ENCODE peak calls at places on chromosome 21, in ten cellular contexts. B is heart left ventricle, T is HS-27A, U is nephron progenitor cell, V is kidney epithelial cell, P is NCI-H1105 treated with DMSO at 0.1 percent for 48 hours, S is NCI-H1092 treated with DMSO at 0.1 percent for 48 hours, J is M059J, Q is cardiac fibroblast, A is sciatic nerve. F is an unnamed sample.

GRCh38 chr21:14306143-14306907 is 76.6 kb downstream of the HSPA13 start:
- DNase-seq in V (no peak), P (peak), J (peak), B (no peak), A (no peak), U (no peak), T (no peak), Q (peak), S (no peak), F (no peak)

GRCh38 chr21:21968810-21969588 is 970.8 kb downstream of the NCAM2 start:
- DNase-seq in U (no peak), Q (no peak), S (no peak), P (no peak), T (no peak), A (no peak), V (no peak), J (peak), B (no peak), F (no peak)

GRCh38 chr21:42581676-42582371 is 68.2 kb downstream of the SLC37A1 start:
- DNase-seq in P (no peak), T (no peak), S (no peak), J (no peak), V (no peak), B (peak), U (no peak), Q (no peak), A (peak), F (no peak)

GRCh38 chr21:45830221-45830640 is 151.3 kb upstream of the COL6A1 start:
- DNase-seq in V (no peak), U (no peak), P (no peak), J (no peak), B (no peak), T (no peak), Q (no peak), A (no peak), S (no peak), F (no peak)

GRCh38 chr21:14071902-14072734 is 138.6 kb downstream of the LIPI start:
- DNase-seq in Q (no peak), B (no peak), T (no peak), U (no peak), V (no peak), A (no peak), S (no peak), P (no peak), J (no peak), F (no peak)

GRCh38 chr21:45768741-45769049 is 125.2 kb downstream of the PCBP3 start:
- DNase-seq in P (no peak), B (no peak), U (no peak), T (no peak), A (peak), V (no peak), J (no peak), Q (no peak), S (no peak), F (no peak)

GRCh38 chr21:33238565-33239255 is 9.0 kb downstream of the IFNAR2 start:
- DNase-seq in Q (no peak), V (no peak), T (no peak), B (no peak), P (no peak), S (no peak), A (no peak), U (no peak), J (peak), F (no peak)

GRCh38 chr21:32612075-32612998 is at the start of gene CFAP298:
- DNase-seq in J (peak), T (peak), P (peak), S (peak), A (peak), U (peak), V (peak), Q (peak), B (peak), F (peak)

GRCh38 chr21:27300770-27301169 is 333.9 kb upstream of the ADAMTS5 start:
- DNase-seq in P (no peak), S (no peak), T (no peak), A (no peak), U (no peak), Q (no peak), V (no peak), B (no peak), J (no peak), F (no peak)

GRCh38 chr21:40531421-40531820 is 315.5 kb downstream of the DSCAM start:
- DNase-seq in V (no peak), S (no peak), B (no peak), J (no peak), P (no peak), A (no peak), U (no peak), Q (no peak), T (no peak), F (peak)

GRCh38 chr21:42646076-42646825 is 7.2 kb upstream of the PDE9A start:
- DNase-seq in U (no peak), V (no peak), B (peak), P (no peak), Q (no peak), J (no peak), T (no peak), A (no peak), S (no peak), F (no peak)

GRCh38 chr21:38310619-38311018 is 53.8 kb downstream of the KCNJ15 start:
- DNase-seq in S (no peak), T (no peak), V (no peak), U (no peak), B (no peak), J (no peak), Q (peak), A (no peak), P (no peak), F (peak)

GRCh38 chr21:32861871-32862270 is 90.3 kb upstream of the PAXBP1 start:
- DNase-seq in B (no peak), S (no peak), Q (peak), T (no peak), V (no peak), P (no peak), A (no peak), J (no peak), U (no peak), F (no peak)

GRCh38 chr21:32772281-32773047 is 909 bp upstream of the PAXBP1 start:
- DNase-seq in V (no peak), Q (peak), T (peak), S (peak), P (peak), J (peak), U (no peak), A (no peak), B (no peak), F (peak)

GRCh38 chr21:46144464-46145070 is 10.8 kb downstream of the FTCD start:
- DNase-seq in Q (no peak), S (no peak), B (peak), J (no peak), T (no peak), A (peak), P (no peak), U (no peak), V (no peak), F (no peak)

GRCh38 chr21:41877901-41878830 is 978 bp downstream of the PRDM15 start:
- DNase-seq in T (no peak), V (no peak), A (no peak), U (no peak), J (peak), P (peak), S (peak), Q (peak), B (no peak), F (peak)

GRCh38 chr21:37195078-37195477 is 72.1 kb downstream of the VPS26C start:
- DNase-seq in U (no peak), S (no peak), A (no peak), P (no peak), V (no peak), Q (no peak), J (peak), B (no peak), T (no peak), F (no peak)

GRCh38 chr21:33403786-33404571 is 766 bp downstream of the IFNGR2 start:
- DNase-seq in S (peak), T (no peak), A (peak), P (peak), U (peak), B (peak), Q (peak), V (no peak), J (peak), F (peak)

GRCh38 chr21:37266515-37267221 is 466 bp downstream of the VPS26C start:
- DNase-seq in J (peak), S (no peak), U (peak), T (no peak), V (no peak), B (peak), P (peak), A (no peak), Q (peak), F (no peak)

GRCh38 chr21:27423073-27423472 is 456.2 kb upstream of the ADAMTS5 start:
- DNase-seq in J (peak), B (peak), A (peak), U (no peak), S (no peak), P (no peak), Q (peak), V (peak), T (peak), F (peak)

GRCh38 chr21:28769683-28770082 is 223.0 kb downstream of the LTN1 start:
- DNase-seq in U (no peak), P (no peak), Q (peak), T (no peak), S (no peak), J (peak), A (no peak), V (no peak), B (no peak), F (peak)

F was measured in kidney tubule cell.